ENCODE peak calls at places on chromosomes 6 and 20, in ten cellular contexts. T is left lung, W is cardiac muscle cell, N is astrocyte, H is keratinocyte, D is gastrocnemius medialis, Y is fibroblast of lung, R is tibial nerve, M is mucosa of descending colon, U is ovary. Q is an unnamed sample. For H3K4me1, the result is how much of the 10 kb centered on the place peaks cover.

GRCh38 chr6:1039746-1040145 is 272.2 kb upstream of the FOXQ1 start:
- DNase-seq in M (no peak), N (no peak), R (no peak), W (no peak), Y (no peak), U (no peak), T (no peak), H (peak), D (no peak), Q (no peak)

GRCh38 chr20:57881466-57882405 is 171.9 kb upstream of the PMEPA1 start:
- DNase-seq in N (no peak), T (no peak), U (no peak), D (no peak), R (no peak), Y (no peak), W (no peak), H (no peak), M (no peak), Q (no peak)

GRCh38 chr6:113763883-113764282 is 93.3 kb upstream of the MARCKS start:
- DNase-seq in U (no peak), H (peak), Y (peak), M (no peak), N (peak), T (no peak), W (no peak), R (no peak), D (no peak), Q (no peak)

GRCh38 chr6:29927841-29928388 is 14.4 kb upstream of the HLA-A start:
- DNase-seq in H (no peak), W (no peak), T (no peak), D (no peak), R (no peak), M (no peak), Y (no peak), U (no peak), N (no peak), Q (no peak)

GRCh38 chr6:70847685-70848084 is 109.2 kb downstream of the B3GAT2 start:
- DNase-seq in U (no peak), Y (no peak), D (no peak), H (no peak), W (no peak), M (no peak), T (no peak), R (no peak), N (no peak), Q (no peak)

GRCh38 chr6:136226027-136226673 is 24.0 kb downstream of the MTFR2 start:
- DNase-seq in D (peak), M (peak), N (peak), W (peak), U (peak), R (peak), H (no peak), T (peak), Y (peak), Q (peak)

GRCh38 chr6:151176941-151177760 is 62.6 kb upstream of the AKAP12 start:
- DNase-seq in H (no peak), W (no peak), D (no peak), U (no peak), T (no peak), M (no peak), R (no peak), Y (peak), N (peak), Q (no peak)

GRCh38 chr6:152821525-152821924 is 70.9 kb downstream of the VIP start:
- DNase-seq in R (no peak), D (no peak), Y (no peak), H (no peak), T (no peak), W (no peak), N (no peak), M (no peak), U (no peak), Q (no peak)

GRCh38 chr20:5848711-5849505 is 98.7 kb downstream of the SHLD1 start:
- DNase-seq in R (no peak), W (no peak), N (peak), Y (peak), T (no peak), H (no peak), U (no peak), M (no peak), D (no peak), Q (peak)

GRCh38 chr6:15287670-15288069 is 41.8 kb downstream of the JARID2 start:
- DNase-seq in T (no peak), D (no peak), R (no peak), W (no peak), N (no peak), U (no peak), H (no peak), M (no peak), Y (no peak), Q (no peak)

GRCh38 chr20:7411075-7411474 is 529.2 kb downstream of the HAO1 start:
- DNase-seq in Y (no peak), D (no peak), H (no peak), U (no peak), W (no peak), R (no peak), N (no peak), M (no peak), T (no peak), Q (no peak)

GRCh38 chr20:23235173-23236027 is 115.2 kb upstream of the NXT1 start:
- DNase-seq in H (no peak), Y (peak), D (peak), U (peak), M (peak), R (no peak), N (peak), T (peak), W (peak), Q (no peak)

GRCh38 chr6:105045546-105045945 is 88.6 kb downstream of the LIN28B start:
- DNase-seq in N (peak), T (no peak), D (no peak), W (no peak), U (no peak), H (no peak), R (no peak), M (no peak), Y (peak), Q (no peak)

GRCh38 chr6:46993846-46994245 is 48.3 kb downstream of the ADGRF1 start:
- DNase-seq in N (peak), D (no peak), W (no peak), T (no peak), H (peak), M (no peak), U (no peak), R (no peak), Y (peak), Q (no peak)

GRCh38 chr20:57582432-57583288 is 21.8 kb downstream of the PCK1 start:
- DNase-seq in U (peak), T (no peak), M (peak), R (no peak), W (peak), N (peak), H (no peak), D (no peak), Y (peak), Q (no peak)

GRCh38 chr6:113301651-113302050 is 555.5 kb upstream of the MARCKS start:
- DNase-seq in M (no peak), U (no peak), T (no peak), N (no peak), H (no peak), R (no peak), Y (peak), W (no peak), D (no peak), Q (no peak)

GRCh38 chr6:3317741-3318211 is 59.0 kb downstream of the PSMG4 start:
- DNase-seq in W (no peak), N (no peak), R (no peak), D (peak), H (no peak), U (no peak), M (no peak), Y (peak), T (no peak), Q (no peak)

GRCh38 chr6:46935687-46936086 is 13.9 kb upstream of the ADGRF5 start:
- DNase-seq in M (no peak), R (no peak), H (no peak), Y (peak), N (peak), T (peak), W (peak), D (peak), U (no peak), Q (no peak)

GRCh38 chr6:148971027-148971927 is 224.4 kb downstream of the UST start:
- DNase-seq in W (no peak), T (no peak), Y (peak), M (no peak), D (no peak), U (no peak), N (peak), R (no peak), H (no peak), Q (no peak)

GRCh38 chr6:113732384-113732966 is 124.7 kb upstream of the MARCKS start:
- DNase-seq in M (no peak), W (peak), R (peak), U (peak), N (peak), Y (peak), T (no peak), H (no peak), D (peak), Q (no peak)

GRCh38 chr6:133995758-133996157 is 42.7 kb downstream of the TBPL1 start:
- DNase-seq in R (no peak), U (no peak), Y (no peak), N (no peak), D (no peak), H (no peak), M (no peak), T (no peak), W (no peak), Q (no peak)

GRCh38 chr6:72783667-72784066 is 161.8 kb downstream of the KCNQ5 start:
- DNase-seq in R (no peak), U (no peak), W (no peak), D (no peak), N (peak), M (no peak), H (no peak), T (no peak), Y (peak), Q (no peak)

GRCh38 chr6:34583461-34583860 is 27.3 kb upstream of the SPDEF start:
- DNase-seq in U (no peak), H (no peak), D (no peak), N (no peak), T (no peak), W (no peak), R (no peak), Y (no peak), M (no peak), Q (no peak)

GRCh38 chr20:57251344-57251743 is 15.1 kb downstream of the BMP7 start:
- DNase-seq in R (no peak), U (no peak), M (no peak), T (no peak), H (no peak), D (no peak), Y (peak), W (no peak), N (no peak), Q (peak)

GRCh38 chr6:104941694-104942177 is 15.2 kb upstream of the LIN28B start:
- DNase-seq in N (no peak), Y (no peak), W (peak), M (no peak), D (no peak), T (no peak), R (no peak), H (no peak), U (no peak), Q (no peak)

GRCh38 chr6:35139924-35140524 is 1.1 kb downstream of the TCP11 start:
- DNase-seq in U (peak), T (no peak), H (no peak), R (no peak), Y (peak), D (no peak), N (peak), M (peak), W (peak), Q (peak)

GRCh38 chr6:157020398-157021266 is 243.5 kb downstream of the ARID1B start:
- DNase-seq in N (peak), D (no peak), U (no peak), T (peak), Y (peak), W (peak), R (no peak), H (no peak), M (no peak), Q (peak)

GRCh38 chr6:45619211-45619760 is 241.6 kb upstream of the SUPT3H start:
- DNase-seq in W (no peak), H (no peak), R (peak), U (no peak), M (no peak), T (no peak), N (peak), D (peak), Y (peak), Q (no peak)

GRCh38 chr6:55963301-55963700 is 87.9 kb upstream of the BMP5 start:
- DNase-seq in N (no peak), U (no peak), M (no peak), W (peak), D (no peak), Y (no peak), H (no peak), T (no peak), R (no peak), Q (no peak)

DNA sequence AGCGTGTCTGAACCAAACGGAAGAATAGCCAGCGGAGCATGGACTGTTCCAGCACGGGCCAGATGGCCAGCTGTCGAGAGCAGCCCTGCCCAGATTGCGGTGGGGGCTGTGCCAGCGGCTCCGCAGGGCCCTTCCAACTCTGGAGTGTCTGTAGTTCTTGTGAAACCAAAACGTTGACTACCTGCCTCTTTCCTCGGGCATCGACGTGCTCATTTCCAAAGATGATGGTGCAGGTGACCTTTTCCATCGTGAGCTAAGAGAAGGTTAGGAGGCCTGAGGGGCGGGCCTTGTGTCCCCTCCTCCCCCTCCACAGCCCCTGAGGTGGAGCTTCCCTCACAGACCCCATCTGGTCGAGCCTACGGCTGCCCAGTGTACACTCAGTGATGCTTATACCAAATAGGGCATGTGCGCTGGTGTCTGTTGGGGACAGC is 12.9 kb upstream of the C20orf144 start:
- DNase-seq in Y (no peak), T (no peak), W (no peak), D (peak), U (peak), M (peak), H (no peak), N (no peak), R (no peak), Q (no peak)
- H3K4me1 ChIP-seq in Y (under half), T (under half), W (under half), D (under half), U (under half), M (under half), H (under half), N (under half), R (under half), Q (under half)

GRCh38 chr6:41058783-41059181 is 5.8 kb downstream of the APOBEC2 start:
- DNase-seq in Y (no peak), W (no peak), H (no peak), T (no peak), D (peak), M (no peak), R (no peak), N (no peak), U (no peak), Q (no peak)

GRCh38 chr6:41059569-41059968 is 6.6 kb downstream of the APOBEC2 start:
- DNase-seq in M (no peak), T (no peak), N (peak), D (peak), W (no peak), U (no peak), Y (peak), H (no peak), R (no peak), Q (no peak)

GRCh38 chr6:41053056-41053455 is at the start of gene APOBEC2:
- DNase-seq in U (no peak), M (no peak), W (peak), H (no peak), Y (no peak), N (no peak), D (peak), R (no peak), T (no peak), Q (no peak)

GRCh38 chr6:41055149-41055548 is 2.1 kb downstream of the APOBEC2 start:
- DNase-seq in N (no peak), H (no peak), D (peak), R (no peak), M (no peak), W (peak), Y (no peak), U (no peak), T (no peak), Q (no peak)

GRCh38 chr6:41056768-41057490 is 3.9 kb downstream of the APOBEC2 start:
- DNase-seq in M (no peak), R (no peak), T (no peak), H (no peak), D (peak), U (no peak), W (no peak), Y (no peak), N (no peak), Q (no peak)
- H3K4me1 ChIP-seq in M (under half), R (under half), T (under half), H (under half), D (half or more), U (under half), W (half or more), Y (under half), N (under half), Q (under half)

GRCh38 chr20:1386323-1386722 is 6.5 kb downstream of the FKBP1A start:
- DNase-seq in R (no peak), Y (no peak), U (no peak), H (no peak), T (no peak), N (no peak), M (no peak), W (no peak), D (no peak), Q (no peak)

GRCh38 chr20:1382670-1383069 is 10.2 kb downstream of the FKBP1A start:
- DNase-seq in M (no peak), Y (no peak), D (peak), H (no peak), N (no peak), W (no peak), R (no peak), T (no peak), U (peak), Q (no peak)

GRCh38 chr20:1377984-1378742 is 14.7 kb downstream of the FKBP1A start:
- DNase-seq in Y (peak), H (peak), U (no peak), M (no peak), N (peak), T (no peak), W (no peak), D (no peak), R (no peak), Q (no peak)

GRCh38 chr20:1383621-1384404 is 9.0 kb downstream of the FKBP1A start:
- DNase-seq in H (no peak), T (peak), R (no peak), D (no peak), Y (no peak), U (no peak), N (no peak), M (no peak), W (no peak), Q (no peak)

DNA sequence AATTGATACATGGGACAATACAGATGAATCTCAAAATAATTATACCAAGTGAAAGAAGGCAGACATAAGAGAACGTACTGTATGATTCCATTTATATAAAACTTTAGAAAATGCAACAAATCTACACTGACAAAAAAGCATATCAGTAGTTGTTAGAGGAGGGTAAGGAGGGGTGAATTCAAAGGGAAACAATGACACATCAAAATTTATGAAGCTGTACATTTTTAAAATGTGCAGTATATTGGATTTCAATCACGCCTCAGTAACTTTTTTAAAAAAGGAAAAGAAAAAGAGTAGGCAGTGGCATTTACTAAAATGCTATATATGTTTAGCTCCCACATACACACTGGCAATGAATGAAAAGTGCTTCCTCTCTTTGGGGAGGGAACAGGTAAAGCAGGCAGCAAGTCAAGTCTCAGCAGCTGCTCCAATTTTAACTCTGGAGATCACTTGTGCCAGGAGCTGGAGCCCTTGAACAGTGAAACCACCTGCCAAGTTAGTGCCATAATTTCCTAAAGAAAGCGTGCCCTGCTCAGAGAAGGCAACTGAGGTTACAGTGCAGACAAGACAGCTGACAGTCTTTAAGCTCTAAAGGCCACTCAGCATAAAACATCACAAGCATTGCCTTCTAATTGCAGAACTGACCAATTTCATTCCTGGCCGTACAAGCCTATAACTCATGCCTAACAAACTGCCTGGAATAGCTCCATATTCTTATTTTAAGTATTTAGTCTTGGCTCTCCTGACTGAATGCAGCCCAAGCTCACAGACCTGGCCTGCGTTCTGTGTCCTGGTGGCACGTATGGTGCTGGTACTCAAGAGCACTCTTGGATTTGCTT is 10.9 kb downstream of the FKBP1A start:
- DNase-seq in H (no peak), M (no peak), R (no peak), D (peak), N (peak), T (no peak), W (no peak), Y (peak), U (no peak), Q (no peak)
- H3K4me1 ChIP-seq in H (under half), M (half or more), R (under half), D (half or more), N (under half), T (under half), W (under half), Y (under half), U (under half), Q (half or more)

GRCh38 chr6:168558686-168559085 is 117.7 kb downstream of the SMOC2 start:
- DNase-seq in T (no peak), U (no peak), N (no peak), R (no peak), Y (peak), W (no peak), D (no peak), M (no peak), H (no peak), Q (no peak)

GRCh38 chr6:168562576-168563151 is 121.7 kb downstream of the SMOC2 start:
- DNase-seq in D (no peak), W (no peak), T (no peak), M (no peak), N (no peak), Y (no peak), R (no peak), H (no peak), U (no peak), Q (no peak)

GRCh38 chr6:168557512-168557911 is 116.5 kb downstream of the SMOC2 start:
- DNase-seq in M (no peak), N (no peak), W (no peak), H (no peak), D (no peak), Y (no peak), R (no peak), U (no peak), T (no peak), Q (no peak)

GRCh38 chr6:168559574-168560098 is 118.7 kb downstream of the SMOC2 start:
- DNase-seq in Y (no peak), N (no peak), U (no peak), H (no peak), M (no peak), W (no peak), R (no peak), D (no peak), T (no peak), Q (no peak)

GRCh38 chr6:168560126-168560525 is 119.1 kb downstream of the SMOC2 start:
- DNase-seq in M (no peak), Y (no peak), H (no peak), T (no peak), N (no peak), W (no peak), U (no peak), R (no peak), D (no peak), Q (no peak)
- H3K4me1 ChIP-seq in M (under half), Y (under half), H (under half), T (under half), N (under half), W (under half), U (under half), R (under half), D (under half), Q (under half)

DNA sequence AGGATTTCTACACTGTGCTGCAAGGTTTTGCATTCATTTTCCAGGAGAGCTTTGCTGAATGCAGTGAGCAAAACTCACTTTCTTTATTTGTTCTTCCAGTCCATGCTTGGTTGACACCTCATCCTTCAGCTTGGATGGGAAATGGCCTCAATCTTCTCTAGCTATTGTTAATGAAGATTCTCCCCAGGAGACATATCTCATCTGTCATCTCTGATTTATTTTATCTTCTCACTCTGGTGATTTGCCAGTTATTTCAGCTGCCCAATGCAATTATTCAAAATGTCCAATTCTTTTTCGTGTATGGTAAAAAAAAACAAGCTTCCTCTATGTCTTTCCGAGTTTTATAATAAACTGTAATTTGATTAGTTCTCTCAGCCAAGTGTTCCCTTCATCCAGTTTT is 77.9 kb upstream of the PAK5 start:
- DNase-seq in D (no peak), U (no peak), H (no peak), R (no peak), T (no peak), M (no peak), W (no peak), Y (peak), N (peak), Q (no peak)
- H3K4me1 ChIP-seq in D (under half), U (under half), H (under half), R (under half), T (under half), M (under half), W (under half), Y (under half), N (under half), Q (under half)

GRCh38 chr20:36274248-36274841 is 31.8 kb upstream of the DLGAP4 start:
- DNase-seq in N (no peak), T (no peak), U (no peak), W (no peak), D (no peak), M (no peak), R (no peak), Y (no peak), H (no peak), Q (no peak)
- H3K4me1 ChIP-seq in N (under half), T (under half), U (under half), W (under half), D (under half), M (under half), R (under half), Y (under half), H (under half), Q (under half)

GRCh38 chr6:117501722-117502121 is 19.2 kb downstream of the DCBLD1 start:
- DNase-seq in D (no peak), W (no peak), R (no peak), T (no peak), U (no peak), N (no peak), M (no peak), H (no peak), Y (no peak), Q (no peak)
- H3K4me1 ChIP-seq in D (under half), W (under half), R (under half), T (under half), U (under half), N (under half), M (under half), H (under half), Y (under half), Q (under half)

Q was measured in CD4-positive, CD25-positive, alpha-beta regulatory T cell.